ENCODE peak calls at places on chromosome 11, in eight cellular contexts. One of them, this sample, is unnamed.

GRCh38 chr11:33699515-33700424 is 856 bp downstream of the C11orf91 start:
- DNase-seq in stimulated activated naive B cell treated with anti-CD40 and anti-IgM and Interleukin-4, amounts not matched to agents 10 μg/mL and 1 μg/mL and 100 μg/mL, for 72 hours: peak; percentile 4
- DNase-seq in activated CD4-positive, alpha-beta T cell treated with anti-CD3 and anti-CD28 coated beads for 36 hours: no peak
- DNase-seq in brain microvascular endothelial cell: no peak
- DNase-seq in HuH-7.5: no peak
- DNase-seq in mammary epithelial cell: peak; percentile 11
- DNase-seq in SJSA1: no peak
- DNase-seq in T-cell: no peak
- DNase-seq in this sample: no peak

GRCh38 chr11:75516886-75517285 is 8.9 kb downstream of the GDPD5 start:
- DNase-seq in mammary epithelial cell: no peak
- DNase-seq in HuH-7.5: no peak
- DNase-seq in brain microvascular endothelial cell: no peak
- DNase-seq in SJSA1: no peak
- DNase-seq in activated CD4-positive, alpha-beta T cell treated with anti-CD3 and anti-CD28 coated beads for 36 hours: no peak
- DNase-seq in T-cell: no peak
- DNase-seq in stimulated activated naive B cell treated with anti-CD40 and anti-IgM and Interleukin-4, amounts not matched to agents 10 μg/mL and 1 μg/mL and 100 μg/mL, for 72 hours: no peak
- DNase-seq in this sample: no peak

GRCh38 chr11:61361237-61361636 is 445 bp downstream of the CYB561A3 start:
- DNase-seq in activated CD4-positive, alpha-beta T cell treated with anti-CD3 and anti-CD28 coated beads for 36 hours: no peak
- DNase-seq in mammary epithelial cell: no peak
- DNase-seq in stimulated activated naive B cell treated with anti-CD40 and anti-IgM and Interleukin-4, amounts not matched to agents 10 μg/mL and 1 μg/mL and 100 μg/mL, for 72 hours: no peak
- DNase-seq in brain microvascular endothelial cell: no peak
- DNase-seq in HuH-7.5: no peak
- DNase-seq in T-cell: no peak
- DNase-seq in SJSA1: no peak
- DNase-seq in this sample: no peak

GRCh38 chr11:72577271-72577681 is 96.9 kb downstream of the PDE2A start:
- DNase-seq in brain microvascular endothelial cell: no peak
- DNase-seq in HuH-7.5: no peak
- DNase-seq in stimulated activated naive B cell treated with anti-CD40 and anti-IgM and Interleukin-4, amounts not matched to agents 10 μg/mL and 1 μg/mL and 100 μg/mL, for 72 hours: no peak
- DNase-seq in mammary epithelial cell: no peak
- DNase-seq in activated CD4-positive, alpha-beta T cell treated with anti-CD3 and anti-CD28 coated beads for 36 hours: no peak
- DNase-seq in T-cell: no peak
- DNase-seq in SJSA1: no peak
- DNase-seq in this sample: no peak

GRCh38 chr11:131829725-131830124 is 459.3 kb downstream of the NTM start:
- DNase-seq in activated CD4-positive, alpha-beta T cell treated with anti-CD3 and anti-CD28 coated beads for 36 hours: no peak
- DNase-seq in SJSA1: no peak
- DNase-seq in T-cell: no peak
- DNase-seq in mammary epithelial cell: no peak
- DNase-seq in brain microvascular endothelial cell: no peak
- DNase-seq in HuH-7.5: no peak
- DNase-seq in stimulated activated naive B cell treated with anti-CD40 and anti-IgM and Interleukin-4, amounts not matched to agents 10 μg/mL and 1 μg/mL and 100 μg/mL, for 72 hours: no peak
- DNase-seq in this sample: no peak

GRCh38 chr11:126459691-126460404 is 104.4 kb downstream of the ST3GAL4 start:
- DNase-seq in T-cell: no peak
- DNase-seq in HuH-7.5: no peak
- DNase-seq in SJSA1: no peak
- DNase-seq in activated CD4-positive, alpha-beta T cell treated with anti-CD3 and anti-CD28 coated beads for 36 hours: no peak
- DNase-seq in mammary epithelial cell: no peak
- DNase-seq in brain microvascular endothelial cell: no peak
- DNase-seq in stimulated activated naive B cell treated with anti-CD40 and anti-IgM and Interleukin-4, amounts not matched to agents 10 μg/mL and 1 μg/mL and 100 μg/mL, for 72 hours: no peak
- DNase-seq in this sample: peak; percentile 69

GRCh38 chr11:8247312-8247711 is 16.4 kb downstream of the LMO1 start:
- DNase-seq in mammary epithelial cell: no peak
- DNase-seq in activated CD4-positive, alpha-beta T cell treated with anti-CD3 and anti-CD28 coated beads for 36 hours: peak; percentile 59
- DNase-seq in brain microvascular endothelial cell: no peak
- DNase-seq in stimulated activated naive B cell treated with anti-CD40 and anti-IgM and Interleukin-4, amounts not matched to agents 10 μg/mL and 1 μg/mL and 100 μg/mL, for 72 hours: no peak
- DNase-seq in HuH-7.5: no peak
- DNase-seq in SJSA1: no peak
- DNase-seq in T-cell: no peak
- DNase-seq in this sample: no peak

GRCh38 chr11:62067741-62068140 is 56.1 kb upstream of the INCENP start:
- DNase-seq in T-cell: no peak
- DNase-seq in SJSA1: no peak
- DNase-seq in activated CD4-positive, alpha-beta T cell treated with anti-CD3 and anti-CD28 coated beads for 36 hours: no peak
- DNase-seq in stimulated activated naive B cell treated with anti-CD40 and anti-IgM and Interleukin-4, amounts not matched to agents 10 μg/mL and 1 μg/mL and 100 μg/mL, for 72 hours: no peak
- DNase-seq in HuH-7.5: no peak
- DNase-seq in brain microvascular endothelial cell: no peak
- DNase-seq in mammary epithelial cell: no peak
- DNase-seq in this sample: no peak

GRCh38 chr11:116970485-116971292 is 127.5 kb downstream of the SIK3 start:
- DNase-seq in brain microvascular endothelial cell: peak; percentile 11
- DNase-seq in activated CD4-positive, alpha-beta T cell treated with anti-CD3 and anti-CD28 coated beads for 36 hours: peak; percentile 24
- DNase-seq in HuH-7.5: no peak
- DNase-seq in stimulated activated naive B cell treated with anti-CD40 and anti-IgM and Interleukin-4, amounts not matched to agents 10 μg/mL and 1 μg/mL and 100 μg/mL, for 72 hours: no peak
- DNase-seq in mammary epithelial cell: peak; percentile 36
- DNase-seq in T-cell: no peak
- DNase-seq in SJSA1: no peak
- DNase-seq in this sample: peak; percentile 68

GRCh38 chr11:86066606-86067229 is 2.2 kb downstream of the PICALM start:
- DNase-seq in activated CD4-positive, alpha-beta T cell treated with anti-CD3 and anti-CD28 coated beads for 36 hours: no peak
- DNase-seq in T-cell: no peak
- DNase-seq in mammary epithelial cell: no peak
- DNase-seq in HuH-7.5: no peak
- DNase-seq in stimulated activated naive B cell treated with anti-CD40 and anti-IgM and Interleukin-4, amounts not matched to agents 10 μg/mL and 1 μg/mL and 100 μg/mL, for 72 hours: no peak
- DNase-seq in SJSA1: no peak
- DNase-seq in brain microvascular endothelial cell: no peak
- DNase-seq in this sample: no peak

GRCh38 chr11:125902927-125903752 is at the start of gene PUS3:
- DNase-seq in activated CD4-positive, alpha-beta T cell treated with anti-CD3 and anti-CD28 coated beads for 36 hours: peak; percentile 94
- DNase-seq in T-cell: peak; percentile 81
- DNase-seq in stimulated activated naive B cell treated with anti-CD40 and anti-IgM and Interleukin-4, amounts not matched to agents 10 μg/mL and 1 μg/mL and 100 μg/mL, for 72 hours: peak; percentile 81
- DNase-seq in mammary epithelial cell: peak; percentile 76
- DNase-seq in SJSA1: peak; percentile 71
- DNase-seq in HuH-7.5: peak; percentile 78
- DNase-seq in brain microvascular endothelial cell: peak; percentile 85
- DNase-seq in this sample: peak; percentile 81

GRCh38 chr11:86577663-86578636 is 94.5 kb downstream of the ME3 start:
- DNase-seq in SJSA1: peak; percentile 59
- DNase-seq in HuH-7.5: no peak
- DNase-seq in brain microvascular endothelial cell: peak; percentile 89
- DNase-seq in T-cell: no peak
- DNase-seq in mammary epithelial cell: peak; percentile 70
- DNase-seq in stimulated activated naive B cell treated with anti-CD40 and anti-IgM and Interleukin-4, amounts not matched to agents 10 μg/mL and 1 μg/mL and 100 μg/mL, for 72 hours: no peak
- DNase-seq in activated CD4-positive, alpha-beta T cell treated with anti-CD3 and anti-CD28 coated beads for 36 hours: no peak
- DNase-seq in this sample: peak; percentile 84

GRCh38 chr11:131661137-131661536 is 290.7 kb downstream of the NTM start:
- DNase-seq in activated CD4-positive, alpha-beta T cell treated with anti-CD3 and anti-CD28 coated beads for 36 hours: no peak
- DNase-seq in T-cell: no peak
- DNase-seq in mammary epithelial cell: no peak
- DNase-seq in SJSA1: no peak
- DNase-seq in stimulated activated naive B cell treated with anti-CD40 and anti-IgM and Interleukin-4, amounts not matched to agents 10 μg/mL and 1 μg/mL and 100 μg/mL, for 72 hours: no peak
- DNase-seq in HuH-7.5: no peak
- DNase-seq in brain microvascular endothelial cell: no peak
- DNase-seq in this sample: no peak

GRCh38 chr11:116913000-116913399 is 75.6 kb upstream of the APOA1 start:
- DNase-seq in activated CD4-positive, alpha-beta T cell treated with anti-CD3 and anti-CD28 coated beads for 36 hours: no peak
- DNase-seq in stimulated activated naive B cell treated with anti-CD40 and anti-IgM and Interleukin-4, amounts not matched to agents 10 μg/mL and 1 μg/mL and 100 μg/mL, for 72 hours: no peak
- DNase-seq in T-cell: no peak
- DNase-seq in brain microvascular endothelial cell: peak; percentile 61
- DNase-seq in SJSA1: no peak
- DNase-seq in HuH-7.5: no peak
- DNase-seq in mammary epithelial cell: peak; percentile 26
- DNase-seq in this sample: peak; percentile 54

GRCh38 chr11:12577746-12578644 is 96.2 kb upstream of the TEAD1 start:
- DNase-seq in HuH-7.5: no peak
- DNase-seq in brain microvascular endothelial cell: no peak
- DNase-seq in activated CD4-positive, alpha-beta T cell treated with anti-CD3 and anti-CD28 coated beads for 36 hours: no peak
- DNase-seq in stimulated activated naive B cell treated with anti-CD40 and anti-IgM and Interleukin-4, amounts not matched to agents 10 μg/mL and 1 μg/mL and 100 μg/mL, for 72 hours: no peak
- DNase-seq in mammary epithelial cell: no peak
- DNase-seq in SJSA1: no peak
- DNase-seq in T-cell: no peak
- DNase-seq in this sample: peak; percentile 55

GRCh38 chr11:119025978-119026766 is 4.5 kb downstream of the SLC37A4 start:
- DNase-seq in brain microvascular endothelial cell: no peak
- DNase-seq in activated CD4-positive, alpha-beta T cell treated with anti-CD3 and anti-CD28 coated beads for 36 hours: no peak
- DNase-seq in T-cell: no peak
- DNase-seq in stimulated activated naive B cell treated with anti-CD40 and anti-IgM and Interleukin-4, amounts not matched to agents 10 μg/mL and 1 μg/mL and 100 μg/mL, for 72 hours: no peak
- DNase-seq in mammary epithelial cell: no peak
- DNase-seq in SJSA1: no peak
- DNase-seq in HuH-7.5: no peak
- DNase-seq in this sample: no peak

GRCh38 chr11:64883575-64883974 is 5.2 kb upstream of the EHD1 start:
- DNase-seq in brain microvascular endothelial cell: no peak
- DNase-seq in activated CD4-positive, alpha-beta T cell treated with anti-CD3 and anti-CD28 coated beads for 36 hours: no peak
- DNase-seq in stimulated activated naive B cell treated with anti-CD40 and anti-IgM and Interleukin-4, amounts not matched to agents 10 μg/mL and 1 μg/mL and 100 μg/mL, for 72 hours: no peak
- DNase-seq in T-cell: no peak
- DNase-seq in mammary epithelial cell: no peak
- DNase-seq in SJSA1: no peak
- DNase-seq in HuH-7.5: no peak
- DNase-seq in this sample: no peak

GRCh38 chr11:27347949-27348879 is 14.8 kb downstream of the CCDC34 start:
- DNase-seq in HuH-7.5: no peak
- DNase-seq in mammary epithelial cell: no peak
- DNase-seq in stimulated activated naive B cell treated with anti-CD40 and anti-IgM and Interleukin-4, amounts not matched to agents 10 μg/mL and 1 μg/mL and 100 μg/mL, for 72 hours: no peak
- DNase-seq in T-cell: no peak
- DNase-seq in SJSA1: no peak
- DNase-seq in brain microvascular endothelial cell: no peak
- DNase-seq in activated CD4-positive, alpha-beta T cell treated with anti-CD3 and anti-CD28 coated beads for 36 hours: no peak
- DNase-seq in this sample: peak; percentile 23

GRCh38 chr11:66080055-66080817 is 10.2 kb downstream of the PACS1 start:
- DNase-seq in SJSA1: peak; percentile 89
- DNase-seq in mammary epithelial cell: peak; percentile 66
- DNase-seq in T-cell: peak; percentile 26
- DNase-seq in HuH-7.5: no peak
- DNase-seq in brain microvascular endothelial cell: peak; percentile 78
- DNase-seq in activated CD4-positive, alpha-beta T cell treated with anti-CD3 and anti-CD28 coated beads for 36 hours: peak; percentile 82
- DNase-seq in stimulated activated naive B cell treated with anti-CD40 and anti-IgM and Interleukin-4, amounts not matched to agents 10 μg/mL and 1 μg/mL and 100 μg/mL, for 72 hours: no peak
- DNase-seq in this sample: peak; percentile 95

GRCh38 chr11:69001301-69002081 is 11.6 kb downstream of the MRGPRF start:
- DNase-seq in HuH-7.5: no peak
- DNase-seq in brain microvascular endothelial cell: no peak
- DNase-seq in stimulated activated naive B cell treated with anti-CD40 and anti-IgM and Interleukin-4, amounts not matched to agents 10 μg/mL and 1 μg/mL and 100 μg/mL, for 72 hours: no peak
- DNase-seq in SJSA1: peak; percentile 63
- DNase-seq in T-cell: no peak
- DNase-seq in activated CD4-positive, alpha-beta T cell treated with anti-CD3 and anti-CD28 coated beads for 36 hours: no peak
- DNase-seq in mammary epithelial cell: no peak
- DNase-seq in this sample: no peak

GRCh38 chr11:60860943-60861342 is 5.2 kb upstream of the PTGDR2 start:
- DNase-seq in brain microvascular endothelial cell: no peak
- DNase-seq in T-cell: no peak
- DNase-seq in activated CD4-positive, alpha-beta T cell treated with anti-CD3 and anti-CD28 coated beads for 36 hours: no peak
- DNase-seq in stimulated activated naive B cell treated with anti-CD40 and anti-IgM and Interleukin-4, amounts not matched to agents 10 μg/mL and 1 μg/mL and 100 μg/mL, for 72 hours: no peak
- DNase-seq in HuH-7.5: no peak
- DNase-seq in mammary epithelial cell: no peak
- DNase-seq in SJSA1: no peak
- DNase-seq in this sample: no peak

GRCh38 chr11:15897211-15897960 is 459.0 kb downstream of the SOX6 start:
- DNase-seq in SJSA1: peak; percentile 90
- DNase-seq in mammary epithelial cell: peak; percentile 27
- DNase-seq in brain microvascular endothelial cell: peak; percentile 60
- DNase-seq in T-cell: no peak
- DNase-seq in activated CD4-positive, alpha-beta T cell treated with anti-CD3 and anti-CD28 coated beads for 36 hours: no peak
- DNase-seq in HuH-7.5: no peak
- DNase-seq in stimulated activated naive B cell treated with anti-CD40 and anti-IgM and Interleukin-4, amounts not matched to agents 10 μg/mL and 1 μg/mL and 100 μg/mL, for 72 hours: no peak
- DNase-seq in this sample: peak; percentile 90

GRCh38 chr11:22733433-22733832 is 67.0 kb downstream of the GAS2 start:
- DNase-seq in T-cell: no peak
- DNase-seq in activated CD4-positive, alpha-beta T cell treated with anti-CD3 and anti-CD28 coated beads for 36 hours: no peak
- DNase-seq in stimulated activated naive B cell treated with anti-CD40 and anti-IgM and Interleukin-4, amounts not matched to agents 10 μg/mL and 1 μg/mL and 100 μg/mL, for 72 hours: no peak
- DNase-seq in mammary epithelial cell: no peak
- DNase-seq in brain microvascular endothelial cell: no peak
- DNase-seq in HuH-7.5: no peak
- DNase-seq in SJSA1: no peak
- DNase-seq in this sample: no peak

GRCh38 chr11:130141561-130142341 is 17.8 kb upstream of the ST14 start:
- DNase-seq in HuH-7.5: no peak
- DNase-seq in SJSA1: no peak
- DNase-seq in mammary epithelial cell: no peak
- DNase-seq in activated CD4-positive, alpha-beta T cell treated with anti-CD3 and anti-CD28 coated beads for 36 hours: no peak
- DNase-seq in brain microvascular endothelial cell: no peak
- DNase-seq in T-cell: no peak
- DNase-seq in stimulated activated naive B cell treated with anti-CD40 and anti-IgM and Interleukin-4, amounts not matched to agents 10 μg/mL and 1 μg/mL and 100 μg/mL, for 72 hours: no peak
- DNase-seq in this sample: no peak

GRCh38 chr11:210122-210802 is 2.8 kb downstream of the RIC8A start:
- DNase-seq in stimulated activated naive B cell treated with anti-CD40 and anti-IgM and Interleukin-4, amounts not matched to agents 10 μg/mL and 1 μg/mL and 100 μg/mL, for 72 hours: no peak
- DNase-seq in activated CD4-positive, alpha-beta T cell treated with anti-CD3 and anti-CD28 coated beads for 36 hours: no peak
- DNase-seq in mammary epithelial cell: peak; percentile 55
- DNase-seq in T-cell: no peak
- DNase-seq in SJSA1: peak; percentile 82
- DNase-seq in brain microvascular endothelial cell: peak; percentile 77
- DNase-seq in HuH-7.5: no peak
- DNase-seq in this sample: peak; percentile 71

This sample was measured in fibroblast of villous mesenchyme.